ENCODE peak calls at places on chromosome 19, in ten cellular contexts. U is NCI-H2081; T is AG09319; Y is AG04450; G is head of caudate nucleus; I is NAMALWA; X is activated CD4-positive, CD25-positive, alpha-beta regulatory T cell treated with anti-CD3 and anti-CD28 coated beads, Interleukin-2, amount 50 U/mL, for 16 hours; M is stimulated activated CD8-positive, alpha-beta memory T cell treated with anti-CD3 and anti-CD28 coated beads, Interleukin-4, amount 100 ng/mL, for 1 hour; H is GM23248; V is CD8-positive, alpha-beta memory T cell. C is an unnamed sample.

GRCh38 chr19:11453468-11454341 is 18.3 kb downstream of the PRKCSH start:
- DNase-seq in U (no peak), T (no peak), Y (no peak), G (no peak), I (peak), X (no peak), M (no peak), H (no peak), V (no peak), C (peak)

GRCh38 chr19:50928841-50929240 is 17.6 kb upstream of the KLK4 start:
- DNase-seq in U (no peak), T (no peak), Y (no peak), G (no peak), I (peak), X (no peak), M (no peak), H (no peak), V (no peak), C (no peak)

GRCh38 chr19:21474671-21475181 is 30.7 kb upstream of the ZNF429 start:
- DNase-seq in U (no peak), T (no peak), Y (peak), G (peak), I (peak), X (peak), M (peak), H (peak), V (peak), C (peak)

GRCh38 chr19:13872695-13873389 is 4.1 kb upstream of the NANOS3 start:
- DNase-seq in U (no peak), T (no peak), Y (no peak), G (no peak), I (peak), X (no peak), M (no peak), H (no peak), V (no peak), C (peak)

GRCh38 chr19:50427997-50428425 is 4.7 kb upstream of the MYBPC2 start:
- DNase-seq in U (no peak), T (peak), Y (peak), G (peak), I (no peak), X (no peak), M (no peak), H (peak), V (no peak), C (peak)

GRCh38 chr19:40982594-40983101 is 8.4 kb upstream of the CYP2B6 start:
- DNase-seq in U (no peak), T (no peak), Y (no peak), G (peak), I (no peak), X (no peak), M (no peak), H (peak), V (no peak), C (no peak)

GRCh38 chr19:6528544-6529121 is 2.2 kb upstream of the TNFSF9 start:
- DNase-seq in U (no peak), T (no peak), Y (no peak), G (peak), I (peak), X (no peak), M (no peak), H (peak), V (no peak), C (no peak)

GRCh38 chr19:16085115-16085514 is 8.8 kb downstream of the TPM4 start:
- DNase-seq in U (no peak), T (no peak), Y (no peak), G (no peak), I (no peak), X (no peak), M (no peak), H (peak), V (no peak), C (no peak)

GRCh38 chr19:40688987-40689338 is 1.5 kb downstream of the NUMBL start:
- DNase-seq in U (no peak), T (no peak), Y (no peak), G (no peak), I (no peak), X (no peak), M (no peak), H (no peak), V (no peak), C (no peak)

GRCh38 chr19:14475251-14476073 is at the start of gene PTGER1:
- DNase-seq in U (no peak), T (no peak), Y (no peak), G (no peak), I (no peak), X (no peak), M (no peak), H (peak), V (no peak), C (no peak)

GRCh38 chr19:7901337-7901736 is 2.3 kb upstream of the MAP2K7 start:
- DNase-seq in U (no peak), T (no peak), Y (no peak), G (no peak), I (no peak), X (no peak), M (no peak), H (no peak), V (no peak), C (no peak)

C was measured in naive B cell.